ENCODE peak calls at places on chromosomes 16 and 17, in eight cellular contexts. I, Q, A, T, J, X, W and O are unnamed samples.

GRCh38 chr16:86775401-86775985 is 197.1 kb downstream of the FOXL1 start:
- DNase-seq in I (no peak), Q (no peak), A (no peak), T (no peak), J (no peak), X (peak), W (peak), O (no peak)

GRCh38 chr16:21646721-21647561 is 5.5 kb downstream of the IGSF6 start:
- DNase-seq in I (no peak), Q (no peak), A (no peak), T (peak), J (no peak), X (no peak), W (no peak), O (no peak)

GRCh38 chr16:85782476-85782875 is 16.9 kb downstream of the EMC8 start:
- DNase-seq in I (no peak), Q (no peak), A (no peak), T (no peak), J (no peak), X (no peak), W (no peak), O (no peak)

GRCh38 chr16:68645494-68646388 is 631 bp downstream of the CDH3 start:
- DNase-seq in I (peak), Q (peak), A (no peak), T (no peak), J (peak), X (peak), W (peak), O (peak)

GRCh38 chr16:26772503-26772902 is 294.2 kb upstream of the C16orf82 start:
- DNase-seq in I (no peak), Q (no peak), A (no peak), T (no peak), J (no peak), X (no peak), W (no peak), O (no peak)

GRCh38 chr17:67362173-67362572 is 4.2 kb downstream of the PSMD12 start:
- DNase-seq in I (no peak), Q (peak), A (no peak), T (no peak), J (no peak), X (no peak), W (no peak), O (no peak)

GRCh38 chr17:48795444-48796162 is 21.4 kb downstream of the TTLL6 start:
- DNase-seq in I (no peak), Q (no peak), A (peak), T (no peak), J (no peak), X (no peak), W (no peak), O (peak)

GRCh38 chr17:2485543-2485942 is 26.1 kb downstream of the METTL16 start:
- DNase-seq in I (no peak), Q (no peak), A (peak), T (no peak), J (peak), X (no peak), W (no peak), O (no peak)